ENCODE peak calls at places on chromosomes 5 and 9, in six cellular contexts. B is NCI-H1105, R is A549, W is ELR, D is fibroblast of villous mesenchyme, Z is GM20000. S is an unnamed sample.

GRCh38 chr9:114098021-114098659 is 952 bp downstream of the KIF12 start:
- DNase-seq in B (no peak), R (peak), W (peak), D (no peak), Z (no peak), S (no peak)

GRCh38 chr5:31995011-31995410 is 179.1 kb downstream of the GOLPH3 start:
- DNase-seq in B (no peak), R (no peak), W (no peak), D (no peak), Z (peak), S (no peak)

GRCh38 chr9:81268048-81268447 is 421.3 kb downstream of the TLE1 start:
- DNase-seq in B (no peak), R (no peak), W (peak), D (peak), Z (no peak), S (no peak)

GRCh38 chr9:89278997-89279739 is 31.8 kb upstream of the CKS2 start:
- DNase-seq in B (peak), R (peak), W (peak), D (peak), Z (peak), S (no peak)

GRCh38 chr9:135736979-135737839 is 35.2 kb downstream of the KCNT1 start:
- DNase-seq in B (no peak), R (no peak), W (no peak), D (no peak), Z (no peak), S (no peak)

GRCh38 chr9:114913217-114913616 is 17.2 kb downstream of the TNFSF8 start:
- DNase-seq in B (no peak), R (no peak), W (no peak), D (no peak), Z (no peak), S (no peak)

GRCh38 chr9:80899208-80899607 is 790.1 kb downstream of the TLE1 start:
- DNase-seq in B (no peak), R (no peak), W (peak), D (peak), Z (no peak), S (no peak)

GRCh38 chr5:7871560-7872113 is 2.7 kb downstream of the MTRR start:
- DNase-seq in B (no peak), R (no peak), W (no peak), D (no peak), Z (no peak), S (no peak)

GRCh38 chr5:116585227-116585626 is 10.6 kb upstream of the SEMA6A start:
- DNase-seq in B (no peak), R (no peak), W (no peak), D (no peak), Z (no peak), S (no peak)

GRCh38 chr9:91395106-91395552 is 28.5 kb downstream of the NFIL3 start:
- DNase-seq in B (no peak), R (peak), W (peak), D (peak), Z (no peak), S (no peak)

GRCh38 chr5:67405101-67405364 is 208.4 kb upstream of the CD180 start:
- DNase-seq in B (no peak), R (peak), W (no peak), D (no peak), Z (no peak), S (no peak)

GRCh38 chr5:73647721-73648120 is 21.7 kb downstream of the ARHGEF28 start:
- DNase-seq in B (no peak), R (no peak), W (no peak), D (no peak), Z (no peak), S (no peak)

GRCh38 chr9:84592918-84593317 is 76.6 kb upstream of the NTRK2 start:
- DNase-seq in B (no peak), R (no peak), W (no peak), D (no peak), Z (no peak), S (no peak)

GRCh38 chr5:32572778-32573480 is 12.4 kb upstream of the SUB1 start:
- DNase-seq in B (no peak), R (no peak), W (no peak), D (no peak), Z (peak), S (no peak)